ENCODE peak calls at places on chromosomes 13 and 19, in eight cellular contexts. One of them, this sample, is unnamed. For H3K36me3, the result is how much of the 10 kb centered on the place peaks cover.

GRCh38 chr13:109154546-109154945 is 525.1 kb downstream of the MYO16 start:
- DNase-seq in PC-3: no peak
- DNase-seq in GM23338: no peak
- DNase-seq in neural progenitor cell: no peak
- DNase-seq in HCT116: no peak
- DNase-seq in GM23248: no peak
- DNase-seq in SK-N-SH: no peak
- DNase-seq in OCI-LY7: no peak
- DNase-seq in this sample: no peak

GRCh38 chr19:38838208-38838985 is 6.8 kb upstream of the ECH1 start:
- DNase-seq in HCT116: peak
- DNase-seq in OCI-LY7: no peak
- DNase-seq in PC-3: peak
- DNase-seq in GM23338: no peak
- DNase-seq in neural progenitor cell: no peak
- DNase-seq in GM23248: no peak
- DNase-seq in SK-N-SH: no peak
- DNase-seq in this sample: peak

GRCh38 chr13:33639158-33639557 is 178.8 kb upstream of the RFC3 start:
- DNase-seq in neural progenitor cell: no peak
- DNase-seq in HCT116: no peak
- DNase-seq in OCI-LY7: no peak
- DNase-seq in GM23338: no peak
- DNase-seq in GM23248: peak
- DNase-seq in PC-3: no peak
- DNase-seq in SK-N-SH: no peak
- DNase-seq in this sample: peak

GRCh38 chr19:40982594-40983101 is 8.4 kb upstream of the CYP2B6 start:
- DNase-seq in PC-3: peak
- DNase-seq in GM23338: peak
- DNase-seq in SK-N-SH: no peak
- DNase-seq in OCI-LY7: no peak
- DNase-seq in GM23248: peak
- DNase-seq in neural progenitor cell: no peak
- DNase-seq in HCT116: no peak
- DNase-seq in this sample: peak

GRCh38 chr13:23350009-23350408 is 83.5 kb downstream of the SACS start:
- DNase-seq in SK-N-SH: no peak
- DNase-seq in OCI-LY7: no peak
- DNase-seq in neural progenitor cell: no peak
- DNase-seq in HCT116: no peak
- DNase-seq in GM23248: peak
- DNase-seq in GM23338: no peak
- DNase-seq in PC-3: no peak
- DNase-seq in this sample: peak

GRCh38 chr19:55166530-55167268 is at the start of gene DNAAF3:
- DNase-seq in GM23338: peak
- DNase-seq in PC-3: peak
- DNase-seq in OCI-LY7: peak
- DNase-seq in SK-N-SH: peak
- DNase-seq in GM23248: peak
- DNase-seq in neural progenitor cell: peak
- DNase-seq in HCT116: peak
- DNase-seq in this sample: peak

GRCh38 chr13:112752711-112753541 is 63.1 kb downstream of the ATP11A start:
- DNase-seq in PC-3: no peak
- DNase-seq in SK-N-SH: no peak
- DNase-seq in neural progenitor cell: no peak
- DNase-seq in HCT116: no peak
- DNase-seq in GM23248: no peak
- DNase-seq in GM23338: no peak
- DNase-seq in OCI-LY7: no peak
- DNase-seq in this sample: no peak

GRCh38 chr19:41426952-41427646 is at the start of gene B3GNT8:
- DNase-seq in HCT116: no peak
- DNase-seq in PC-3: no peak
- DNase-seq in GM23248: peak
- DNase-seq in GM23338: peak
- DNase-seq in SK-N-SH: peak
- DNase-seq in neural progenitor cell: peak
- DNase-seq in OCI-LY7: no peak
- DNase-seq in this sample: peak

GRCh38 chr19:55283548-55284393 is at the start of gene BRSK1:
- DNase-seq in HCT116: peak
- DNase-seq in OCI-LY7: peak
- DNase-seq in PC-3: peak
- DNase-seq in SK-N-SH: peak
- DNase-seq in GM23248: peak
- DNase-seq in GM23338: peak
- DNase-seq in neural progenitor cell: peak
- DNase-seq in this sample: peak

GRCh38 chr13:111540486-111540885 is 220.0 kb downstream of the TEX29 start:
- DNase-seq in neural progenitor cell: no peak
- DNase-seq in HCT116: no peak
- DNase-seq in PC-3: no peak
- DNase-seq in GM23338: no peak
- DNase-seq in SK-N-SH: no peak
- DNase-seq in OCI-LY7: no peak
- DNase-seq in GM23248: no peak
- DNase-seq in this sample: no peak

GRCh38 chr13:22703601-22704209 is 477.1 kb upstream of the SGCG start:
- DNase-seq in GM23248: no peak
- DNase-seq in HCT116: peak
- DNase-seq in GM23338: no peak
- DNase-seq in neural progenitor cell: no peak
- DNase-seq in PC-3: peak
- DNase-seq in OCI-LY7: no peak
- DNase-seq in SK-N-SH: no peak
- DNase-seq in this sample: no peak

GRCh38 chr19:32176591-32176990 is 168.8 kb upstream of the ZNF507 start:
- DNase-seq in HCT116: no peak
- DNase-seq in GM23248: no peak
- DNase-seq in PC-3: no peak
- DNase-seq in neural progenitor cell: no peak
- DNase-seq in OCI-LY7: no peak
- DNase-seq in SK-N-SH: no peak
- DNase-seq in GM23338: no peak
- DNase-seq in this sample: no peak

GRCh38 chr13:27041341-27041740 is 130.3 kb downstream of the USP12 start:
- DNase-seq in OCI-LY7: no peak
- DNase-seq in HCT116: no peak
- DNase-seq in PC-3: no peak
- DNase-seq in GM23248: no peak
- DNase-seq in SK-N-SH: no peak
- DNase-seq in GM23338: no peak
- DNase-seq in neural progenitor cell: no peak
- DNase-seq in this sample: no peak

GRCh38 chr13:27040826-27041108 is 130.8 kb downstream of the USP12 start:
- DNase-seq in OCI-LY7: no peak
- DNase-seq in PC-3: no peak
- DNase-seq in GM23338: no peak
- DNase-seq in SK-N-SH: no peak
- DNase-seq in neural progenitor cell: no peak
- DNase-seq in HCT116: no peak
- DNase-seq in GM23248: no peak
- DNase-seq in this sample: no peak

GRCh38 chr13:27039171-27039701 is 132.4 kb downstream of the USP12 start:
- DNase-seq in GM23338: no peak
- DNase-seq in HCT116: no peak
- DNase-seq in neural progenitor cell: no peak
- DNase-seq in GM23248: no peak
- DNase-seq in OCI-LY7: no peak
- DNase-seq in PC-3: no peak
- DNase-seq in SK-N-SH: no peak
- DNase-seq in this sample: no peak

GRCh38 chr13:27043013-27043412 is 128.6 kb downstream of the USP12 start:
- DNase-seq in HCT116: peak
- DNase-seq in OCI-LY7: no peak
- DNase-seq in GM23338: peak
- DNase-seq in neural progenitor cell: no peak
- DNase-seq in PC-3: peak
- DNase-seq in SK-N-SH: peak
- DNase-seq in GM23248: peak
- DNase-seq in this sample: peak

DNA sequence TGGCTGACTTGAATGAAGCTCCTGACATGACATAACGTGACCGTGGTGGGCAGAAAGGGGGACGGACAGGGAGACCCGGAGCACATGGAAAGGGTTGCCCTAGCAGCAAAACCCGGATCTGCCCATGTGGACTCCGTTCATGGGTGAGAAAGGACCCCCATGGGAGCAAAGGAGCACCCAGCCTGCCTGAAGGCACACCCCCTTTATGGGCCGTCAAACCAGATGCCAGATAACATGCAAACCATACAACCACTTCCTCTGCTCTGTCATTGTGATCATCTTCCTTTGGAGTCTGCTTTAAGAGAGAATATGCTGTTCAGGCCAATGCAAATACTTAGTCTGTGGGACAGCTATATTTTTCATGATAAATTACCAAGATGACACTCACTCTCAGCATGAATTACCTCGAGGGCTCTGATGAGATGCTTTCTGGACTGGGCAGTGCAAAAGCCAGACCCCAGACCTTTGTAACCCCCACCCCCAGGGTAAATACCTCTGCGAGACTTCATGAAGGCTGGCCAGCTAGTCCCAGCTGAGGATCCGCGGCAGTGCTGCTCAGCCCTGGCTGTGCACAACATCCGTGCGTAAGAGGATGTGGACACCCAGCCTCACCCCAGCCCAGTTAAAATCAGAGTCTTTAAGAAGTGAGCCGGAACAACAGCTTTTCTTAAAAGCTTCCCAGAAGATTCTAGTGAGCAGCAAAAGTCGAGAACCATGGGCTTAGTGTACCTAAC is 126.6 kb downstream of the USP12 start:
- DNase-seq in neural progenitor cell: no peak
- DNase-seq in GM23248: no peak
- DNase-seq in HCT116: no peak
- DNase-seq in GM23338: no peak
- DNase-seq in SK-N-SH: no peak
- DNase-seq in PC-3: no peak
- DNase-seq in OCI-LY7: peak
- DNase-seq in this sample: no peak
- TF ChIP-seq EZH2phosphoT487 in neural progenitor cell: no peak
- TF ChIP-seq EZH2phosphoT487 in GM23248: no peak
- TF ChIP-seq EZH2phosphoT487 in HCT116: no peak
- TF ChIP-seq EZH2phosphoT487 in GM23338: no peak
- TF ChIP-seq EZH2phosphoT487 in SK-N-SH: no peak
- TF ChIP-seq EZH2phosphoT487 in PC-3: no peak
- TF ChIP-seq EZH2phosphoT487 in OCI-LY7: no peak
- TF ChIP-seq EZH2phosphoT487 in this sample: no peak

DNA sequence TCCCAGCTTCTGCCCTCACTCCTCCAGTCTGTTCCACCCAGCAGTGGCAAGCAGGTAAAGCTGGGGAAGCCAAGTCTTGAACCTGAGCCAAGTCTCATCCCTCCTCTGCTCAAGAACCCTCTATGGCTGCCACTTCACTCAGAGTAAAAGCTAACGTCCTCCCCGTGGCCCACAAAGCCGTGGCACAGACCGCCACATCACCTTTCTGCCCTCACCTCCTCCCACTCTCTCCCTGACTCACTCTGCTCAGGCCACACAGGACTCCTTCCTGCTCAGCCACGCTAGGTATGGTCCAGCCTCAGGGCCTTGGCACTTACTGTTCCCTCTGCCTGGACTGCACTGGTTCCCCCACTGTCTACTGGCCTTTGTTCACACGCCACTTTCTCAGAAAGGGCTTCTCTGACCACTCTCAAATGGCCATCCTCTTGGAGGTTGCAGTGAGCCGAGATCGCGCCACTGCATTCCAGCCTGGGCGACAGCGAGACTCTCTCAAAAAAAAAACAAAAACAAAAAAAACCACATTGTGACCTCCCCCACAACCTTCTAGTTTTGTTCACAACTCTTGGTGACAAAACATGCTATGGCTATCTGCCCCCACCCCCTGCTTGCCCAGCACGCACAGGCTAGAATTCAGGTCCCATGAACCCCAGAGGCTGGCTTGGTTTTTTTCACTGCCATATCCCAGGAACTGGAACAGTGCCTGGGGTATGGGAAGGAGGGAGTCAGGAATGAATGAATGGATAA is 15.8 kb downstream of the NDUFB7 start:
- DNase-seq in GM23338: no peak
- DNase-seq in OCI-LY7: no peak
- DNase-seq in GM23248: peak
- DNase-seq in SK-N-SH: no peak
- DNase-seq in HCT116: no peak
- DNase-seq in neural progenitor cell: no peak
- DNase-seq in PC-3: peak
- DNase-seq in this sample: no peak
- H3K36me3 ChIP-seq in GM23338: under half
- H3K36me3 ChIP-seq in OCI-LY7: under half
- H3K36me3 ChIP-seq in GM23248: under half
- H3K36me3 ChIP-seq in SK-N-SH: under half
- H3K36me3 ChIP-seq in HCT116: under half
- H3K36me3 ChIP-seq in neural progenitor cell: under half
- H3K36me3 ChIP-seq in PC-3: under half
- H3K36me3 ChIP-seq in this sample: under half

GRCh38 chr19:3474015-3474414 is 6.3 kb downstream of the SMIM24 start:
- DNase-seq in PC-3: no peak
- DNase-seq in SK-N-SH: no peak
- DNase-seq in HCT116: no peak
- DNase-seq in neural progenitor cell: no peak
- DNase-seq in OCI-LY7: no peak
- DNase-seq in GM23248: no peak
- DNase-seq in GM23338: no peak
- DNase-seq in this sample: peak

GRCh38 chr19:3471954-3472655 is 8.2 kb downstream of the SMIM24 start:
- DNase-seq in HCT116: no peak
- DNase-seq in PC-3: peak
- DNase-seq in neural progenitor cell: peak
- DNase-seq in SK-N-SH: peak
- DNase-seq in GM23338: no peak
- DNase-seq in OCI-LY7: peak
- DNase-seq in GM23248: no peak
- DNase-seq in this sample: no peak

GRCh38 chr19:3476830-3477229 is 3.5 kb downstream of the SMIM24 start:
- DNase-seq in SK-N-SH: no peak
- DNase-seq in HCT116: no peak
- DNase-seq in neural progenitor cell: no peak
- DNase-seq in GM23338: no peak
- DNase-seq in PC-3: no peak
- DNase-seq in GM23248: no peak
- DNase-seq in OCI-LY7: no peak
- DNase-seq in this sample: no peak

GRCh38 chr19:3475449-3475848 is 4.9 kb downstream of the SMIM24 start:
- DNase-seq in neural progenitor cell: no peak
- DNase-seq in GM23248: no peak
- DNase-seq in SK-N-SH: no peak
- DNase-seq in HCT116: no peak
- DNase-seq in GM23338: no peak
- DNase-seq in OCI-LY7: no peak
- DNase-seq in PC-3: no peak
- DNase-seq in this sample: no peak

GRCh38 chr19:3474614-3475013 is 5.7 kb downstream of the SMIM24 start:
- DNase-seq in GM23248: no peak
- DNase-seq in neural progenitor cell: no peak
- DNase-seq in SK-N-SH: no peak
- DNase-seq in PC-3: no peak
- DNase-seq in HCT116: no peak
- DNase-seq in GM23338: no peak
- DNase-seq in OCI-LY7: no peak
- DNase-seq in this sample: no peak
- TF ChIP-seq EZH2phosphoT487 in GM23248: no peak
- TF ChIP-seq EZH2phosphoT487 in neural progenitor cell: no peak
- TF ChIP-seq EZH2phosphoT487 in SK-N-SH: no peak
- TF ChIP-seq EZH2phosphoT487 in PC-3: no peak
- TF ChIP-seq EZH2phosphoT487 in HCT116: no peak
- TF ChIP-seq EZH2phosphoT487 in GM23338: no peak
- TF ChIP-seq EZH2phosphoT487 in OCI-LY7: no peak
- TF ChIP-seq EZH2phosphoT487 in this sample: no peak

GRCh38 chr19:58129284-58129683 is 21.3 kb downstream of the ZNF329 start:
- DNase-seq in SK-N-SH: no peak
- DNase-seq in HCT116: no peak
- DNase-seq in OCI-LY7: no peak
- DNase-seq in GM23338: no peak
- DNase-seq in GM23248: no peak
- DNase-seq in neural progenitor cell: no peak
- DNase-seq in PC-3: no peak
- DNase-seq in this sample: no peak
- H3K36me3 ChIP-seq in SK-N-SH: half or more
- H3K36me3 ChIP-seq in HCT116: under half
- H3K36me3 ChIP-seq in OCI-LY7: under half
- H3K36me3 ChIP-seq in GM23338: half or more
- H3K36me3 ChIP-seq in GM23248: half or more
- H3K36me3 ChIP-seq in neural progenitor cell: half or more
- H3K36me3 ChIP-seq in PC-3: half or more
- H3K36me3 ChIP-seq in this sample: under half

This sample was measured in hepatocyte.